ENCODE peak calls at places on chromosomes 2 and 18, in four cellular contexts. X is GM06990, Z is fibroblast of lung, S is pancreas. Q is an unnamed sample.

GRCh38 chr2:171083426-171083825 is 77.3 kb downstream of the TLK1 start:
- DNase-seq in X (no peak), Z (no peak), S (no peak), Q (no peak)

GRCh38 chr2:6356127-6356761 is 509.5 kb downstream of the CMPK2 start:
- DNase-seq in X (peak; percentile 24), Z (no peak), S (no peak), Q (no peak)

GRCh38 chr2:133829686-133830085 is 261.4 kb upstream of the NCKAP5 start:
- DNase-seq in X (no peak), Z (no peak), S (no peak), Q (no peak)

GRCh38 chr18:76493213-76494107 is 1.6 kb downstream of the ZNF516 start:
- DNase-seq in X (no peak), Z (no peak), S (no peak), Q (no peak)

GRCh38 chr2:233244818-233245217 is 6.7 kb upstream of the ATG16L1 start:
- DNase-seq in X (no peak), Z (no peak), S (no peak), Q (no peak)

GRCh38 chr2:14633451-14634211 is 1.1 kb downstream of the LRATD1 start:
- DNase-seq in X (no peak), Z (no peak), S (peak; percentile 70), Q (peak; percentile 15)

GRCh38 chr2:47074691-47075090 is 80.4 kb downstream of the STPG4 start:
- DNase-seq in X (no peak), Z (no peak), S (no peak), Q (no peak)

GRCh38 chr2:8697190-8697589 is 15.3 kb downstream of the ID2 start:
- DNase-seq in X (no peak), Z (no peak), S (no peak), Q (no peak)

GRCh38 chr2:18860179-18860578 is 270.8 kb upstream of the NT5C1B start:
- DNase-seq in X (no peak), Z (peak; percentile 9), S (no peak), Q (no peak)

GRCh38 chr2:40814621-40815020 is 362.7 kb upstream of the SLC8A1 start:
- DNase-seq in X (no peak), Z (no peak), S (no peak), Q (no peak)

GRCh38 chr2:40512246-40512645 is 60.4 kb upstream of the SLC8A1 start:
- DNase-seq in X (no peak), Z (peak; percentile 44), S (no peak), Q (peak; percentile 26)

GRCh38 chr18:9348766-9349165 is 14.2 kb downstream of the TWSG1 start:
- DNase-seq in X (no peak), Z (peak; percentile 63), S (no peak), Q (no peak)

GRCh38 chr2:78980871-78981270 is 44.6 kb upstream of the REG3G start:
- DNase-seq in X (no peak), Z (no peak), S (no peak), Q (no peak)

GRCh38 chr2:234949762-234950434 is 1.9 kb upstream of the SH3BP4 start:
- DNase-seq in X (no peak), Z (peak; percentile 100), S (no peak), Q (no peak)

GRCh38 chr2:880201-880970 is 70.3 kb upstream of the SNTG2 start:
- DNase-seq in X (no peak), Z (no peak), S (no peak), Q (no peak)

GRCh38 chr2:196277002-196277401 is 105.6 kb upstream of the STK17B start:
- DNase-seq in X (no peak), Z (peak; percentile 71), S (no peak), Q (no peak)

GRCh38 chr18:49934457-49934856 is 121.1 kb upstream of the ACAA2 start:
- DNase-seq in X (no peak), Z (no peak), S (no peak), Q (no peak)

GRCh38 chr2:25794544-25795276 is 83.6 kb downstream of the ASXL2 start:
- DNase-seq in X (peak; percentile 43), Z (no peak), S (no peak), Q (no peak)

GRCh38 chr18:36640005-36640952 is 188.5 kb downstream of the TPGS2 start:
- DNase-seq in X (no peak), Z (no peak), S (no peak), Q (no peak)

GRCh38 chr2:138846216-138846821 is 66.1 kb upstream of the NXPH2 start:
- DNase-seq in X (no peak), Z (peak; percentile 31), S (no peak), Q (no peak)
- TF ChIP-seq CTCF in X (peak; percentile 64), Z (peak; percentile 39), S (peak; percentile 14), Q (peak; percentile 54)

GRCh38 chr2:104923665-104924064 is 69.8 kb downstream of the POU3F3 start:
- DNase-seq in X (no peak), Z (no peak), S (no peak), Q (no peak)
- TF ChIP-seq CTCF in X (no peak), Z (no peak), S (no peak), Q (no peak)

GRCh38 chr18:46481048-46481846 is 175.8 kb downstream of the LOXHD1 start:
- DNase-seq in X (no peak), Z (peak; percentile 46), S (no peak), Q (peak; percentile 38)
- TF ChIP-seq CTCF in X (peak; percentile 68), Z (peak; percentile 51), S (peak; percentile 30), Q (peak; percentile 81)

GRCh38 chr2:241905716-241906376 is 36.3 kb downstream of the RTP5 start:
- DNase-seq in X (no peak), Z (no peak), S (peak; percentile 63), Q (no peak)
- TF ChIP-seq CTCF in X (no peak), Z (no peak), S (no peak), Q (no peak)

GRCh38 chr2:72367530-72368225 is 220.0 kb upstream of the CYP26B1 start:
- DNase-seq in X (no peak), Z (peak; percentile 88), S (no peak), Q (peak; percentile 43)
- TF ChIP-seq CTCF in X (no peak), Z (no peak), S (no peak), Q (peak; percentile 47)

DNA sequence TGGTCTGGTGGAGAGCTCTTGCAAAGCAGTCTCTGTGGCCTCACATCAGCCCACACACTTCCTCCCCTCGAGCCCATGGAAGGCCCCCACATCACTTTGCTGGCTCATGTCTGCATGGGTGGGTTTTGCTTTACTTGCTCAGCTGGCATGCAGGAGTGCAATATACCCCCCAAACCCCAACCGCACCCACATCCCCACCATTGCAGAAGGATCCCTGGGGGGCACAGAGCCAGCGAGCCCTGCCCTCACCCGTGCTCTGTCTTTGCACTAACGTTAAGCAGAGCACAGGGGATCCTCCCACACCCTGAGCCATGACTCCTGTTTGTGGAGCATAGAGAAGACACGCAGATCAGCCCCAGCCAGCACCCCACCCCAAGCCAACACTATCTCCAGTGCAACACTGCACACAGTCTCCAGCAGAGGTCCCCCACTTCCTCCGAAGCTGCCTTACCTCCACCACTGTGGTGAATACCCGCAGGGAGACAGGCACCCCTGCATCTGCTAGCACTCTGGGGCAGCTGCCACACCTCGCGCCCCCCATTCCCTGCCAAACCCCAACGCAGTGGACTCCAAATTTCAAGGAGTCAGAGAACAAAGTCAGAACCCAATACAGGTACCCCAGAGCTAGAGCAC is 177.8 kb upstream of the RGPD4 start:
- DNase-seq in X (no peak), Z (no peak), S (no peak), Q (no peak)
- TF ChIP-seq CTCF in X (no peak), Z (no peak), S (no peak), Q (no peak)